ENCODE peak calls at places on chromosome 20, in nine cellular contexts. U is NCI-H1930; W is effector CD4-positive, alpha-beta T cell; M is HuH-7; B is GM23248; R is fibroblast of lung; N is ureter; A is AG08396; T is globus pallidus. Z is an unnamed sample.

GRCh38 chr20:25574411-25574810 is 10.9 kb downstream of the NINL start:
- DNase-seq in U (no peak), W (no peak), M (peak; percentile 45), B (peak; percentile 32), R (peak; percentile 36), N (no peak), A (no peak), T (no peak), Z (no peak)

GRCh38 chr20:44390280-44390679 is 34.8 kb downstream of the HNF4A start:
- DNase-seq in U (no peak), W (no peak), M (no peak), B (no peak), R (no peak), N (no peak), A (no peak), T (no peak), Z (no peak)

GRCh38 chr20:17595846-17596245 is 26.0 kb downstream of the DSTN start:
- DNase-seq in U (no peak), W (no peak), M (no peak), B (no peak), R (no peak), N (no peak), A (no peak), T (no peak), Z (no peak)

GRCh38 chr20:19964289-19965263 is 52.6 kb upstream of the NAA20 start:
- DNase-seq in U (no peak), W (no peak), M (peak; percentile 90), B (peak; percentile 94), R (peak; percentile 86), N (peak; percentile 70), A (peak; percentile 87), T (no peak), Z (no peak)

GRCh38 chr20:51562027-51562333 is 19.5 kb upstream of the NFATC2 start:
- DNase-seq in U (no peak), W (no peak), M (no peak), B (peak; percentile 64), R (no peak), N (no peak), A (no peak), T (no peak), Z (peak; percentile 42)

GRCh38 chr20:56779452-56780143 is 150.5 kb downstream of the TFAP2C start:
- DNase-seq in U (no peak), W (no peak), M (no peak), B (no peak), R (no peak), N (peak; percentile 52), A (no peak), T (no peak), Z (no peak)

GRCh38 chr20:38164069-38164468 is 1.0 kb downstream of the TGM2 start:
- DNase-seq in U (no peak), W (no peak), M (no peak), B (no peak), R (no peak), N (no peak), A (no peak), T (no peak), Z (no peak)

GRCh38 chr20:18856873-18857272 is 43.3 kb downstream of the SCP2D1 start:
- DNase-seq in U (no peak), W (no peak), M (no peak), B (no peak), R (no peak), N (no peak), A (no peak), T (no peak), Z (no peak)

GRCh38 chr20:10259166-10259565 is 40.5 kb downstream of the SNAP25 start:
- DNase-seq in U (no peak), W (no peak), M (no peak), B (no peak), R (no peak), N (no peak), A (no peak), T (no peak), Z (no peak)

GRCh38 chr20:49496526-49497216 is 14.2 kb upstream of the KCNB1 start:
- DNase-seq in U (no peak), W (no peak), M (no peak), B (no peak), R (no peak), N (no peak), A (no peak), T (no peak), Z (no peak)

GRCh38 chr20:18588554-18589043 is 745 bp downstream of the DTD1 start:
- DNase-seq in U (no peak), W (no peak), M (peak; percentile 36), B (no peak), R (no peak), N (no peak), A (no peak), T (peak; percentile 37), Z (no peak)

GRCh38 chr20:61301995-61302525 is 50.0 kb downstream of the CDH4 start:
- DNase-seq in U (no peak), W (no peak), M (no peak), B (no peak), R (no peak), N (no peak), A (no peak), T (no peak), Z (no peak)

GRCh38 chr20:21189761-21190523 is 64.1 kb downstream of the KIZ start:
- DNase-seq in U (peak; percentile 95), W (no peak), M (no peak), B (no peak), R (no peak), N (no peak), A (no peak), T (peak; percentile 38), Z (no peak)

GRCh38 chr20:25486377-25486776 is 78.9 kb downstream of the GINS1 start:
- DNase-seq in U (no peak), W (no peak), M (no peak), B (peak; percentile 32), R (peak; percentile 22), N (no peak), A (no peak), T (no peak), Z (no peak)

GRCh38 chr20:9348746-9349145 is 165.6 kb upstream of the LAMP5 start:
- DNase-seq in U (no peak), W (no peak), M (no peak), B (no peak), R (peak; percentile 14), N (no peak), A (no peak), T (no peak), Z (no peak)

GRCh38 chr20:18172379-18172778 is 34.7 kb downstream of the KAT14 start:
- DNase-seq in U (no peak), W (no peak), M (no peak), B (no peak), R (no peak), N (no peak), A (no peak), T (no peak), Z (no peak)

Z was measured in foreskin melanocyte.